ENCODE peak calls at places on chromosome 22, in eight cellular contexts. H, Z, J, T, K, G, W and N are unnamed samples. For H3K4me1 and H3K9me3, the result is how much of the 10 kb centered on the place peaks cover.

GRCh38 chr22:44403166-44403565 is 90.4 kb upstream of the SHISAL1 start:
- DNase-seq in W (peak), Z (no peak), T (no peak), J (no peak), H (no peak), K (peak), G (no peak), N (no peak)

GRCh38 chr22:25651332-25651731 is 86.9 kb downstream of the GRK3 start:
- DNase-seq in W (no peak), J (no peak), Z (no peak), T (no peak), H (no peak), G (no peak), K (no peak), N (no peak)

GRCh38 chr22:22474733-22475132 is 33.8 kb downstream of the ZNF280B start:
- DNase-seq in G (no peak), J (no peak), H (no peak), K (no peak), W (no peak), Z (no peak), T (no peak), N (no peak)

GRCh38 chr22:25461301-25461700 is 103.2 kb upstream of the GRK3 start:
- DNase-seq in T (no peak), K (no peak), H (no peak), Z (no peak), W (no peak), J (no peak), G (no peak), N (no peak)

GRCh38 chr22:23282089-23282501 is 101.8 kb downstream of the BCR start:
- DNase-seq in T (peak), Z (no peak), J (peak), K (peak), W (peak), H (peak), G (no peak), N (peak)

GRCh38 chr22:23835773-23836144 is 3.0 kb downstream of the DERL3 start:
- DNase-seq in T (no peak), Z (peak), J (no peak), K (peak), W (peak), H (no peak), G (peak), N (no peak)

GRCh38 chr22:27474711-27475547 is 326.6 kb downstream of the MN1 start:
- DNase-seq in W (no peak), G (no peak), Z (no peak), K (no peak), H (peak), J (no peak), T (peak), N (no peak)

GRCh38 chr22:17083811-17084540 is 824 bp upstream of the IL17RA start:
- DNase-seq in J (no peak), W (peak), Z (peak), T (no peak), H (no peak), G (peak), K (no peak), N (no peak)

GRCh38 chr22:17065433-17065832 is 19.4 kb upstream of the IL17RA start:
- DNase-seq in T (no peak), J (no peak), Z (no peak), G (no peak), W (peak), K (no peak), H (no peak), N (peak)

GRCh38 chr22:28034760-28035401 is 115.8 kb upstream of the PITPNB start:
- DNase-seq in H (no peak), K (peak), Z (peak), G (peak), W (peak), T (peak), J (peak), N (peak)

GRCh38 chr22:49303781-49304461 is 523.8 kb downstream of the BRD1 start:
- DNase-seq in Z (peak), W (no peak), G (peak), T (no peak), J (peak), K (peak), H (peak), N (peak)

GRCh38 chr22:36211237-36211881 is 9.8 kb upstream of the APOL4 start:
- DNase-seq in W (no peak), T (peak), H (no peak), G (no peak), K (no peak), Z (no peak), J (peak), N (no peak)

GRCh38 chr22:28369849-28370248 is 309.8 kb downstream of the TTC28 start:
- DNase-seq in T (no peak), J (no peak), K (no peak), W (no peak), H (no peak), Z (no peak), G (no peak), N (no peak)

GRCh38 chr22:37292641-37293040 is 10.3 kb downstream of the CYTH4 start:
- DNase-seq in J (no peak), Z (no peak), K (no peak), H (no peak), G (no peak), W (no peak), T (no peak), N (no peak)
- H3K4me1 ChIP-seq in J (under half), Z (under half), K (under half), H (under half), G (under half), W (under half), T (under half), N (under half)

GRCh38 chr22:30803679-30804078 is 109.0 kb downstream of the OSBP2 start:
- DNase-seq in J (no peak), K (no peak), Z (no peak), T (no peak), W (no peak), H (no peak), G (no peak), N (no peak)

GRCh38 chr22:30810105-30810504 is 115.4 kb downstream of the OSBP2 start:
- DNase-seq in K (no peak), Z (no peak), T (no peak), J (no peak), H (no peak), W (no peak), G (no peak), N (no peak)

GRCh38 chr22:30804626-30805025 is 110.0 kb downstream of the OSBP2 start:
- DNase-seq in G (no peak), H (no peak), W (no peak), J (no peak), K (no peak), Z (no peak), T (no peak), N (no peak)

GRCh38 chr22:30809086-30809485 is 114.4 kb downstream of the OSBP2 start:
- DNase-seq in T (peak), W (no peak), K (no peak), G (no peak), J (no peak), H (no peak), Z (no peak), N (no peak)

GRCh38 chr22:30806391-30806861 is 111.8 kb downstream of the OSBP2 start:
- DNase-seq in Z (no peak), T (peak), J (no peak), G (no peak), K (no peak), H (no peak), W (no peak), N (no peak)
- TF ChIP-seq CTCF in Z (no peak), T (no peak), J (no peak), G (no peak), K (no peak), H (no peak), W (no peak), N (no peak)

GRCh38 chr22:47292546-47293320 is 530.3 kb downstream of the TBC1D22A start:
- DNase-seq in J (peak), G (peak), Z (no peak), T (no peak), H (no peak), W (no peak), K (peak), N (peak)

GRCh38 chr22:47294222-47294532 is 531.7 kb downstream of the TBC1D22A start:
- DNase-seq in K (peak), Z (no peak), G (peak), J (peak), H (no peak), T (peak), W (peak), N (peak)

GRCh38 chr22:47290706-47291430 is 528.4 kb downstream of the TBC1D22A start:
- DNase-seq in T (no peak), J (no peak), G (peak), Z (no peak), H (no peak), W (peak), K (peak), N (no peak)

GRCh38 chr22:47293368-47294221 is 531.1 kb downstream of the TBC1D22A start:
- DNase-seq in T (no peak), G (no peak), W (no peak), J (peak), K (peak), H (no peak), Z (no peak), N (peak)

DNA sequence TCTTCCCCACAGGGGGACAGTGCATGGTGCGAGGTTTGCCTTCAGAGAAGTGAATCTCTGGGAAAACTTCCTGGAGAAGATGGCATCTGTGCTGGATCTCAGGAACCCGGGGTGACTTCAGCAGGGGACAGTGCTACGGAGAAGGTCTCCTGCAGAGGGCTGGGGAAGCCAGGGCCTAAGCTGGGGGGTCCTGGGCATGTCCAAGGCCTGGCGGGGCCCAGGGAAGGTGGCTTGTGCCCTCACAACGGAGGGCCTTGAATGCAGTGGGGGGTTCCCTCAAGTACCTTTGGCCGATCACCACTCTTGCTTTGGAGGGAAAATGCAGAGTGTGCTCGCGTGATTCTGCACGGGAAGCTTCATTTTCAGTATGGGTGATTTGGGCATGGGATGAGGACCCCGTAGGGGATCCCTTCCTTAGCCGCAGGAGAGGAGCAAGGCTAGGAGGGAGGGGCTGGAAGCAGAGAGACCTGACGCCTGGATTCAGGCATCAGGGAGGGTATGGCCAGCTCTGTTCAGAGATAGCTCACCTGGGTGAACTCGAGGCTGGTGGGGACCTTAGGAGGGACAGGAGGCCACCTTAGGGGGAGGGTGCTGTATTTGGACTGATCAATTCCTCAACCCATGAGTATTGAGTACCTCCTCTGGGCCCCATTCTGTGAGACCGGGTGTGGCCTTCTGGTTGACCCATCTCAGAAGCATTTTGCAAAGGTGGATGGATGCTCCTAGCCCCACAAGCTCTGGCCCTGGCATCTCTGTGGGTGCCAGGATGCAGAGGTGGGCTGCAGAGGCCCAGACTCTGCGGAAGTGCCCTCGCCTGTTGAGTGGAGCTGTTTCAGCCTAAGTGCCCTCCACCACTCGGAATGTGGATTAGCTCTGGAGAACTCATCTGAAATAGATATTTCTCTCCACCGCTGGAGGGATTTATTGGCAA is 529.4 kb downstream of the TBC1D22A start:
- DNase-seq in W (peak), G (peak), K (peak), T (no peak), J (no peak), Z (no peak), H (no peak), N (no peak)
- H3K9me3 ChIP-seq in W (under half), G (under half), K (under half), T (under half), J (under half), Z (under half), H (under half), N (under half)

DNA sequence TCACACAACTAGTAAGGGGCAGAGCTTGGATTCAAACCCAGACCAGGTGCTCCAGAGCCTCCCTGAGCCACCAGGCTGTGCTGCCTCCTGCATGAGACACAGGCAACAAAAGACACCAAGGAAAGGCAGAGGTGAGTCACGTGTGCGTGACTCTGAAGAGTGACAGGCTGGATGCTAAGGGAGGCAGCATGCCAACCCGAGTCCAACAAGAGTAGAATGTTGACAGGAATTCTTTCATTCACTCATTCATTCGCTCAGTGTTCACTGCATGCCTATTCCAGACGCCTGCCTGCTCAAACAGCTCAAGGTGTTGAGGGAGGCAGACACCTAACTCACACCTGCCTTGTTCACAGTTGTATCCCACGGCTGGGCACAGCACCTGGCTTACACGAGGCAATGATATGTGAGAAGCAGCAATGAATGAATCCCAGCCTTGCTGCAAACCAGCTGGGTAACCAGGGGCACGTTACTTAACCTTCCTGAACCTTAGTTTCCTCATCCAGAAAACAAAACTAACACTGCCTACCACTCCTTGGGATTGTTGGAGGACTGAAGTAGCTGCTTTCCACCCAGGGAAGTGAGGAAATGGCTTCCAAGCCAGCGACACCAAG is 73.8 kb upstream of the ARFGAP3 start:
- DNase-seq in T (peak), J (no peak), H (no peak), K (no peak), W (peak), Z (no peak), G (no peak), N (peak)
- H3K4me1 ChIP-seq in T (under half), J (half or more), H (under half), K (under half), W (half or more), Z (under half), G (half or more), N (under half)

GRCh38 chr22:43081968-43082367 is 7.2 kb downstream of the TTLL1 start:
- DNase-seq in G (no peak), T (peak), H (no peak), W (no peak), K (no peak), J (no peak), Z (no peak), N (no peak)

GRCh38 chr22:43088979-43089717 is at the start of gene TTLL1:
- DNase-seq in H (peak), K (peak), G (peak), W (peak), Z (peak), J (peak), T (peak), N (peak)

GRCh38 chr22:43090130-43090789 is 1.1 kb upstream of the TTLL1 start:
- DNase-seq in J (peak), W (no peak), K (no peak), G (no peak), Z (peak), T (peak), H (peak), N (peak)

GRCh38 chr22:43088616-43088978 is 594 bp downstream of the TTLL1 start:
- DNase-seq in K (no peak), Z (no peak), H (no peak), G (no peak), W (no peak), T (no peak), J (no peak), N (no peak)

DNA sequence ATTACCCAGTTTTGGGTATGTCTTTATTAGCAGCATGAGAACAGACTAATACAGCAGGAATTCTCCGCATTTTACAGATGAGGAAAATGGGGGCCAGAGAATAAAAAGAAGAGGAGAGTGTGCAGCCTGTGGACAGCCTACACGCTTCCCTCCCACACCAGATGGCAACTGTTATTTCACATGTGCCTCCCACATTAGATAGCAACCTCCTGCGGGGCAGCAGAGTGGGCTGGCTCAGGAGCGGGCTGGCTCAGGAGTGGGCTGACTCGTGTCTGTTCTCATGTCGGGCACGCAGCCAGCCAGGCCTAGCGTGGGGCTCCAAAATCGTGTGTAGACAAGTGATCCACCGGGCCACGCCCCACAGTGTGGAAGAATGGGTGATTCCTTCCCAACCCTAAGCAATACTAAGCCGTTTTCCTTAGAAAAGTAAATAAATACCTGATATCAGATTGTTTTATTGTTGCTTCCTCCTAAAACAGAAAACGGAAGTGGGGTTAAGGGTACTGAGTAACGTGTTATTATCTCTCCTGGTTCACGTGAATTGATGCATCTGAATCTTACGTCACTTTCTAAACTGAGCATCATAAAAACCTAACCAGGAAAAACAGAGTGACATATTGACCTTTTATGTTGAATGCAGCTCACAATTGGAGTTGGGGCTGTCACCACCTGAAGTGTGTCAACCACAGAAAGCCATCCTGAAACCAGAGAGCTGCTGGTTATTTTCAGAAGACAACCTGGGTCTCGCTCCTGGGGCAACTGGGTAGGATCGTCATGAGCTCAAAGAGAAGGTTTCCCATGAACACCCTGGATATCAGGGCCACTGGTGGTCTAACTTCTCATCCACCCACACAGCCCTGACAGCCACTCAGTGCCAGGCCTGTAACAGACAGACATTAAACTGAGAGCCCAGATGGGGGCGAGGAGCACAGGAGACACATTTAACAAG is 3.3 kb downstream of the TTLL1 start:
- DNase-seq in W (no peak), Z (no peak), J (no peak), G (no peak), T (no peak), H (no peak), K (no peak), N (no peak)
- TF ChIP-seq CTCF in W (no peak), Z (no peak), J (no peak), G (no peak), T (no peak), H (no peak), K (no peak), N (no peak)